ENCODE peak calls at places on chromosomes 3 and 15, in four cellular contexts. A, V, D and W are unnamed samples.

GRCh38 chr3:187017511-187018230 is 87.3 kb downstream of the ST6GAL1 start:
- DNase-seq in A (no peak), D (peak; percentile 81), V (no peak), W (no peak)

GRCh38 chr3:111763101-111763500 is 96.0 kb upstream of the PHLDB2 start:
- DNase-seq in D (no peak), V (no peak), A (no peak), W (no peak)

GRCh38 chr3:57919987-57920386 is 88.2 kb upstream of the FLNB start:
- DNase-seq in V (no peak), D (no peak), A (no peak), W (no peak)

GRCh38 chr3:64267774-64268604 is 42.7 kb upstream of the PRICKLE2 start:
- DNase-seq in V (peak; percentile 88), D (peak; percentile 11), A (no peak), W (no peak)

GRCh38 chr15:35784745-35785144 is 238.8 kb upstream of the DPH6 start:
- DNase-seq in V (peak; percentile 40), A (no peak), D (no peak), W (no peak)

GRCh38 chr3:105812194-105812586 is 56.6 kb downstream of the CBLB start:
- DNase-seq in D (no peak), A (no peak), V (no peak), W (no peak)

GRCh38 chr3:143471705-143472104 is 352.1 kb downstream of the CHST2 start:
- DNase-seq in D (no peak), A (no peak), V (peak; percentile 30), W (no peak)

GRCh38 chr15:68794869-68795268 is 25.8 kb downstream of the ANP32A start:
- DNase-seq in D (no peak), V (no peak), A (no peak), W (no peak)

GRCh38 chr15:100740105-100740504 is 137.7 kb downstream of the ASB7 start:
- DNase-seq in D (no peak), V (no peak), A (no peak), W (no peak)

GRCh38 chr3:188272481-188273372 is 118.8 kb downstream of the LPP start:
- DNase-seq in V (no peak), D (peak; percentile 48), A (no peak), W (no peak)

GRCh38 chr3:80079886-80080285 is 312.1 kb upstream of the ROBO1 start:
- DNase-seq in D (no peak), A (no peak), V (no peak), W (no peak)

GRCh38 chr3:107574650-107575049 is 51.9 kb downstream of the BBX start:
- DNase-seq in A (peak; percentile 2), V (peak; percentile 57), D (peak; percentile 66), W (no peak)

GRCh38 chr15:63521405-63522142 is 17.2 kb downstream of the USP3 start:
- DNase-seq in V (no peak), D (no peak), A (no peak), W (no peak)

GRCh38 chr3:65377637-65378036 is 661.1 kb downstream of the MAGI1 start:
- DNase-seq in V (no peak), A (no peak), D (no peak), W (no peak)

GRCh38 chr3:113097821-113098516 is 107.2 kb downstream of the GTPBP8 start:
- DNase-seq in V (no peak), D (no peak), A (peak; percentile 80), W (peak; percentile 16)

GRCh38 chr15:76340802-76341365 is 4.3 kb downstream of the ISL2 start:
- DNase-seq in V (peak; percentile 78), D (no peak), A (no peak), W (no peak)

GRCh38 chr15:59436774-59437472 is 1.1 kb upstream of the FAM81A start:
- DNase-seq in A (no peak), V (peak; percentile 15), D (peak; percentile 24), W (no peak)
- H3K27ac ChIP-seq in A (no peak overlapping the region), V (no peak overlapping the region), D (no peak overlapping the region), W (no peak overlapping the region)

DNA sequence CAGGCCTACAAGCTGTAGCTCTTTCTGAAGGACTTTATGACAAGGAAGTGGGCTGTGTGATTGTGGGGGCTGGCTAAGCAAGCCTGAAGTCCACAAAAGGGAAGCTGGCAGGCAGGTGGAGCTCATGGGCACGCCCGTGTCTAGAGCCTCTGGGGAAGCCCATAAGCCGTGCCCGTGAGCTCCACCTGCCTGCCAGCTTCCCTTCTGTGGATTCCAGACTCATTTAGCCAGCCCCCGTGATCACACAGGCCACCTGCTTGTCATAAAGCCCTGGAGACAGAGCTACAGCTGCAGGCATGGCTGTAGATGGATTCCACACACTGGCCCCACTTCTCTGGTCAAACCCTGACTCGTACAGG is 15.2 kb downstream of the EFCC1 start:
- DNase-seq in A (no peak), V (no peak), D (peak; percentile 45), W (no peak)
- H3K27ac ChIP-seq in A (no peak overlapping the region), V (no peak overlapping the region), D (peak overlapping the region; percentile 86), W (no peak overlapping the region)

GRCh38 chr3:15207836-15208504 is 1.9 kb downstream of the CAPN7 start:
- DNase-seq in D (peak; percentile 3), A (no peak), V (no peak), W (no peak)
- H3K27ac ChIP-seq in D (no peak overlapping the region), A (no peak overlapping the region), V (no peak overlapping the region), W (no peak overlapping the region)

DNA sequence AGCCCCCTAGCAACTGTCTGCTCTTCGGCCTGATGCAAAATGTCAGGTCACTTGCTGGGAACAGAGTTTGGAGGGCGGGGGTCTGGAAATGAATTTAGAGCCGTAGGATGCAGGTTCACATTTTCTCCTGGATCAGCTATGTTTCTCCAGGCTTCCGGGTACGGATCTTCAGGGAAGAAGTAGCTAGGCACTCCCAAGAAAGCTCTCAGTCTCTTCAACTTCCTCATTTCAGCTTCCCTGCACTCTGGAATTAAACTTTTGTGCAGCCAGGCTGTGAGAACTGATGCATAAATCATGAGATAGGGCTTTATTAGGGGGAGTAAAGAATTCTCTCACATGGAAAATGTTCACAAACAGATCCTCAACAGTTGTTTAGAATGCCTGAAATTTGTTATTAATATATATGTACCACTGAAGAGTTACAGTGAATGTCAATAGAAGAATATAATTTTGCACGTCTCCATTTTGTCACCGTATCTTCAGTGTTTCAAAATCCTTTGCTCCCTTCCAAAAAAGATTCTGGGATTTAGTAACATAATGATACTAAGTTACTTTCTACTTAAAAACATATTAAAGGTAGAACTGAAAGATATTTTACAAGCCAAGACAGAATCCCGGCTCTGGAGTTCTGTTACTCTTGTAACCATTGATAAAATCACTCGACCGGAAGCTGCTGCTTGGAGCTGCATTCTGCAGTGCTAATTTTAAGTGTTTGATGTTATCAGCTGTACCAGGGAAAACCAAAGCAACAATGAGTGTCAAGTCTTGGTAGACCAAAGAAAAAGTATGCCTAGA is 178.5 kb upstream of the P2RY1 start:
- DNase-seq in D (peak; percentile 41), A (no peak), V (peak; percentile 49), W (no peak)
- H3K27ac ChIP-seq in D (no peak overlapping the region), A (no peak overlapping the region), V (peak overlapping the region; percentile 27), W (no peak overlapping the region)

GRCh38 chr3:1171320-1171719 is 78.5 kb downstream of the CNTN6 start:
- DNase-seq in D (no peak), A (no peak), V (no peak), W (no peak)
- H3K27ac ChIP-seq in D (no peak overlapping the region), A (no peak overlapping the region), V (no peak overlapping the region), W (no peak overlapping the region)

DNA sequence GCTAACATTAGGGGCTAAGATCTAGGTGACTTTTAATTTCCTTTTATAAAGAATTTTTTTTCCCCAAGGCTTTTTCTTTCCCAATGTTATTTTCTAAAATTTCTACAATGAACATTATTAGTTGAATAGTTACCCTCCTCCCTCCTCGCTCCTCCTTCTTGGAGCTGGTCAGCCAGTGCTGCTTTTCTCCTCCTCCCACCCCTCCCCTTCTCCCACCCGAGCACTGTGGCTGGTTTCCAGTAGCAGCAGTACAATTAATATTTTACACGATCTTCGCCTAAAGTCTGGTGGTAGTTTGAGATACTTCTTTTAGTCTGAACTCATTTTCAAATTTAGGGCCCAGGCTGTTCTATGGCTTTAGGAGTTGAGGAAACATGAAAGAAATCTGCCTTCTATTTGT is 41.6 kb downstream of the EEFSEC start:
- DNase-seq in D (no peak), V (no peak), A (no peak), W (no peak)
- H3K27ac ChIP-seq in D (no peak overlapping the region), V (no peak overlapping the region), A (no peak overlapping the region), W (no peak overlapping the region)

GRCh38 chr3:14228611-14229470 is 50.2 kb downstream of the LSM3 start:
- DNase-seq in D (no peak), V (no peak), A (no peak), W (no peak)
- H3K27ac ChIP-seq in D (no peak overlapping the region), V (no peak overlapping the region), A (no peak overlapping the region), W (peak overlapping the region; percentile 30)

DNA sequence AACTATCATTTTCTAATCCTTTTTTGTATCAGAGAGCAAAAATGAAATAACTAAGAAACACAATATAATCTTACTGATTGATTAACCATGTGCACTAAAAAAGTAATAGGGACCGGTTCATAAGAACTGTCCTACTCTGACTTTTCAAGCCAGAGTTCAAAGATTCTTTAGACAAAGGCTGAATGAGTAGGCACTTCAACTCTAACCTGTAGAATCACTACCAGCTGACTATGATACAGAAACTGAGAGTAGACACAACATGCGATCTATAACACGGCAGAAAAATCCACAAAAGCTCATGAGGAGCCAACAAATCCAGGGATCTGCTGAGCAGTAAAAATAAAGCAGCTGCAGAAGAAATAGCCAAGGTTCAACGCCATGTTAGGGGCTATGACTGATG is 8.9 kb downstream of the COPB2 start:
- DNase-seq in V (no peak), A (no peak), D (no peak), W (no peak)
- H3K27ac ChIP-seq in V (no peak overlapping the region), A (no peak overlapping the region), D (no peak overlapping the region), W (no peak overlapping the region)